ENCODE peak calls at places on chromosomes 7 and 10, in nine cellular contexts. D is stimulated activated CD4-positive, alpha-beta T cell treated with anti-CD3 and anti-CD28 coated beads, Interleukin-1b, Interleukin-23, amount 100 ng/mL, for 24 hours; C is substantia nigra; F is amygdala; P is osteoblast; Y is GDM1; A is NCI-H1092 treated with DMSO at 0.1 percent for 48 hours; O is NCI-H460; E is non-pigmented ciliary epithelial cell. R is an unnamed sample.

GRCh38 chr7:107072133-107072532 is 27.6 kb downstream of the PRKAR2B start:
- DNase-seq in Y (no peak), O (no peak), A (no peak), F (no peak), E (no peak), P (no peak), C (no peak), D (no peak), R (no peak)

GRCh38 chr7:80273327-80273726 is 138.7 kb downstream of the GNAI1 start:
- DNase-seq in E (no peak), Y (no peak), O (no peak), C (no peak), P (peak), F (no peak), D (no peak), A (no peak), R (no peak)

GRCh38 chr7:69269756-69270155 is 328.5 kb upstream of the AUTS2 start:
- DNase-seq in C (no peak), P (no peak), Y (no peak), A (no peak), O (peak), F (no peak), E (no peak), D (no peak), R (no peak)

GRCh38 chr7:29453022-29453421 is 110.6 kb upstream of the PRR15 start:
- DNase-seq in C (no peak), O (no peak), Y (no peak), D (no peak), A (no peak), P (no peak), E (no peak), F (no peak), R (no peak)

GRCh38 chr7:1825877-1826741 is 156.0 kb downstream of the ELFN1 start:
- DNase-seq in O (no peak), Y (no peak), A (no peak), F (no peak), C (no peak), P (peak), E (no peak), D (no peak), R (no peak)

GRCh38 chr10:122301055-122301810 is 30.1 kb downstream of the BTBD16 start:
- DNase-seq in Y (no peak), F (no peak), A (no peak), P (peak), C (no peak), E (peak), D (no peak), O (peak), R (no peak)

GRCh38 chr10:112955736-112956421 is 5.8 kb downstream of the TCF7L2 start:
- DNase-seq in C (no peak), Y (no peak), F (no peak), D (no peak), O (no peak), A (no peak), P (no peak), E (no peak), R (no peak)

GRCh38 chr7:33674804-33675411 is 230.4 kb upstream of the BMPER start:
- DNase-seq in D (no peak), Y (no peak), C (no peak), F (no peak), P (no peak), O (no peak), E (no peak), A (no peak), R (no peak)

GRCh38 chr7:140036224-140036651 is 26.5 kb downstream of the PARP12 start:
- DNase-seq in O (no peak), F (no peak), Y (peak), D (no peak), P (no peak), A (no peak), E (no peak), C (no peak), R (no peak)